ENCODE peak calls at places on chromosomes 13 and 19, in ten cellular contexts. U is Right ventricle myocardium inferior, M is osteoblast, H is endodermal cell, J is EH, Z is activated gamma-delta T cell treated with Interleukin-2 at 50 U/mL for 16 hours, E is nephron progenitor cell, S is fibroblast of mammary gland, R is T-cell, G is cerebellum. O is an unnamed sample.

GRCh38 chr19:48556163-48556562 is 4.2 kb downstream of the SULT2B1 start:
- DNase-seq in U (peak), M (peak), H (peak), J (peak), Z (no peak), E (no peak), S (peak), R (no peak), G (no peak), O (no peak)

GRCh38 chr19:15177269-15178116 is 23.3 kb downstream of the NOTCH3 start:
- DNase-seq in U (peak), M (peak), H (peak), J (peak), Z (peak), E (peak), S (peak), R (peak), G (peak), O (peak)

GRCh38 chr13:28866932-28867331 is 46.8 kb downstream of the MTUS2 start:
- DNase-seq in U (no peak), M (no peak), H (no peak), J (no peak), Z (no peak), E (no peak), S (no peak), R (no peak), G (no peak), O (no peak)

GRCh38 chr19:33430674-33431277 is 57.3 kb downstream of the CEBPG start:
- DNase-seq in U (no peak), M (peak), H (peak), J (peak), Z (peak), E (peak), S (peak), R (peak), G (peak), O (peak)

GRCh38 chr13:112346173-112346898 is 29.8 kb upstream of the SPACA7 start:
- DNase-seq in U (no peak), M (no peak), H (peak), J (no peak), Z (no peak), E (peak), S (no peak), R (no peak), G (no peak), O (no peak)

GRCh38 chr13:71806885-71807284 is 60.1 kb downstream of the DACH1 start:
- DNase-seq in U (no peak), M (no peak), H (no peak), J (no peak), Z (no peak), E (no peak), S (no peak), R (no peak), G (no peak), O (peak)

GRCh38 chr13:40408602-40409001 is 257.8 kb downstream of the FOXO1 start:
- DNase-seq in U (no peak), M (no peak), H (no peak), J (peak), Z (no peak), E (no peak), S (peak), R (no peak), G (no peak), O (no peak)

GRCh38 chr13:68551701-68552522 is 1321.8 kb upstream of the PCDH9 start:
- DNase-seq in U (no peak), M (no peak), H (no peak), J (no peak), Z (no peak), E (no peak), S (no peak), R (no peak), G (no peak), O (no peak)

GRCh38 chr13:25839356-25839755 is 212.5 kb downstream of the SHISA2 start:
- DNase-seq in U (no peak), M (no peak), H (no peak), J (no peak), Z (no peak), E (no peak), S (no peak), R (no peak), G (no peak), O (no peak)

GRCh38 chr13:79245937-79246574 is 160.0 kb downstream of the RBM26 start:
- DNase-seq in U (no peak), M (no peak), H (peak), J (no peak), Z (no peak), E (no peak), S (no peak), R (no peak), G (no peak), O (no peak)

GRCh38 chr19:43789029-43789428 is 8.3 kb upstream of the KCNN4 start:
- DNase-seq in U (no peak), M (peak), H (peak), J (peak), Z (no peak), E (peak), S (peak), R (no peak), G (no peak), O (no peak)

GRCh38 chr13:28574617-28575142 is 79.8 kb upstream of the FLT1 start:
- DNase-seq in U (no peak), M (peak), H (no peak), J (peak), Z (no peak), E (no peak), S (peak), R (no peak), G (no peak), O (no peak)

GRCh38 chr13:108346376-108346775 is 76.9 kb downstream of the TNFSF13B start:
- DNase-seq in U (no peak), M (no peak), H (peak), J (no peak), Z (peak), E (no peak), S (no peak), R (no peak), G (no peak), O (peak)